ENCODE peak calls at places on chromosomes 5 and 9, in four cellular contexts. E is GM12891, G is GM12878, T is K562. K is an unnamed sample.

GRCh38 chr9:78821126-78821822 is 524.3 kb downstream of the PSAT1 start:
- DNase-seq in E (peak), G (no peak), T (peak), K (peak)

GRCh38 chr9:95783426-95783975 is 92.0 kb upstream of the ERCC6L2 start:
- DNase-seq in E (no peak), G (no peak), T (no peak), K (no peak)

GRCh38 chr9:35856206-35856605 is 14.0 kb downstream of the OR13J1 start:
- DNase-seq in E (no peak), G (no peak), T (no peak), K (no peak)

GRCh38 chr9:137396227-137396626 is 26.7 kb downstream of the EXD3 start:
- DNase-seq in E (no peak), G (no peak), T (no peak), K (no peak)

GRCh38 chr9:122346478-122347347 is 24.1 kb upstream of the PTGS1 start:
- DNase-seq in E (no peak), G (no peak), T (no peak), K (no peak)

GRCh38 chr9:20384642-20385041 is 237.7 kb downstream of the MLLT3 start:
- DNase-seq in E (no peak), G (no peak), T (no peak), K (no peak)

GRCh38 chr5:122019936-122020590 is 58.0 kb downstream of the LOX start:
- DNase-seq in E (no peak), G (no peak), T (no peak), K (no peak)

GRCh38 chr5:109191153-109191558 is 218.6 kb downstream of the PJA2 start:
- DNase-seq in E (no peak), G (no peak), T (peak), K (no peak)

GRCh38 chr5:118722165-118723020 is 266.0 kb downstream of the DTWD2 start:
- DNase-seq in E (no peak), G (peak), T (no peak), K (no peak)

GRCh38 chr5:74631088-74631960 is 9.2 kb downstream of the ENC1 start:
- DNase-seq in E (peak), G (peak), T (no peak), K (no peak)

GRCh38 chr5:173823721-173824567 is 64.2 kb upstream of the CPEB4 start:
- DNase-seq in E (no peak), G (no peak), T (no peak), K (no peak)

GRCh38 chr9:19146441-19146840 is 19.1 kb upstream of the PLIN2 start:
- DNase-seq in E (no peak), G (no peak), T (no peak), K (no peak)

GRCh38 chr5:112923148-112923917 is 1.3 kb upstream of the REEP5 start:
- DNase-seq in E (no peak), G (peak), T (no peak), K (peak)

GRCh38 chr9:34331191-34331590 is 1.8 kb downstream of the NUDT2 start:
- DNase-seq in E (no peak), G (no peak), T (no peak), K (no peak)

GRCh38 chr5:2200261-2200965 is 317.7 kb upstream of the IRX4 start:
- DNase-seq in E (no peak), G (no peak), T (no peak), K (no peak)

GRCh38 chr5:82045526-82046267 is 73.9 kb downstream of the ATG10 start:
- DNase-seq in E (no peak), G (no peak), T (no peak), K (no peak)

GRCh38 chr9:136403538-136403914 is 3.6 kb upstream of the SNAPC4 start:
- DNase-seq in E (peak), G (peak), T (no peak), K (no peak)

GRCh38 chr9:127968717-127969383 is 11.9 kb downstream of the EEIG1 start:
- DNase-seq in E (no peak), G (no peak), T (no peak), K (no peak)

GRCh38 chr5:34570721-34571379 is 85.3 kb upstream of the RAI14 start:
- DNase-seq in E (no peak), G (no peak), T (no peak), K (no peak)

GRCh38 chr5:96597441-96598020 is 64.6 kb upstream of the CAST start:
- DNase-seq in E (no peak), G (no peak), T (no peak), K (no peak)

GRCh38 chr9:116154976-116155699 is 1.5 kb downstream of the PAPPA start:
- DNase-seq in E (no peak), G (no peak), T (no peak), K (no peak)

GRCh38 chr5:140632366-140633080 is 452 bp downstream of the CD14 start:
- DNase-seq in E (peak), G (no peak), T (no peak), K (peak)

GRCh38 chr9:115232375-115232774 is 114.4 kb upstream of the TNC start:
- DNase-seq in E (no peak), G (no peak), T (no peak), K (no peak)

GRCh38 chr5:113330533-113331200 is 104.1 kb downstream of the TSSK1B start:
- DNase-seq in E (peak), G (no peak), T (peak), K (no peak)

GRCh38 chr5:118647587-118647986 is 340.8 kb downstream of the DTWD2 start:
- DNase-seq in E (no peak), G (no peak), T (no peak), K (no peak)

GRCh38 chr9:29969408-29969807 is 2396.1 kb upstream of the C9orf72 start:
- DNase-seq in E (no peak), G (no peak), T (no peak), K (no peak)

GRCh38 chr9:113349434-113350337 is at the start of gene BSPRY:
- DNase-seq in E (peak), G (no peak), T (no peak), K (no peak)

GRCh38 chr9:70600479-70600878 is 186.0 kb upstream of the KLF9 start:
- DNase-seq in E (no peak), G (no peak), T (no peak), K (no peak)

GRCh38 chr5:95743877-95744276 is 12.7 kb downstream of the RHOBTB3 start:
- DNase-seq in E (no peak), G (no peak), T (no peak), K (no peak)

GRCh38 chr9:109549386-109549785 is 51.3 kb upstream of the PTPN3 start:
- DNase-seq in E (no peak), G (no peak), T (no peak), K (no peak)

GRCh38 chr9:123513554-123513953 is 157.6 kb downstream of the CRB2 start:
- DNase-seq in E (no peak), G (no peak), T (no peak), K (no peak)

GRCh38 chr9:123509646-123510045 is 153.6 kb downstream of the CRB2 start:
- DNase-seq in E (no peak), G (no peak), T (no peak), K (no peak)

GRCh38 chr9:123511326-123511974 is 155.5 kb downstream of the CRB2 start:
- DNase-seq in E (no peak), G (no peak), T (no peak), K (no peak)

DNA sequence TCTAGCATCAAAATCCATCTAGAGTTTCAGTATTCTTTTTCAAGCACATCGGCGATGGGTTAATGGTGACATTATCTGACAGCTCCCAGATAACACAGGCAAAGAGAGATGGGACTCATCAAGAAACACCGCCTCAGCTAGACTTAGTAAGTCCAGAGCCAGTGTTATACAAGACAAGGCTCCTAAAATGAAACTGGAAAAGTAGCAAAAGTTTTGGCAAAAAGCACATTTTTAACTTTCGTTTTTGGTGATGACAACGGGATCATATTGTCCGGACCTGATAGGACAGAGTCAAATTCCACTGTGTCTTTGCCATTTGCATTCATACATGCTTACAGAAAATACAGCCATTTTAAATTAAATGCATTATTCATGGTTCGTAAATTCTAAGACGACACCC is 152.0 kb downstream of the CRB2 start:
- DNase-seq in E (no peak), G (no peak), T (no peak), K (no peak)
- TF ChIP-seq SPI1 in E (no peak), G (no peak), T (no peak), K (no peak)

DNA sequence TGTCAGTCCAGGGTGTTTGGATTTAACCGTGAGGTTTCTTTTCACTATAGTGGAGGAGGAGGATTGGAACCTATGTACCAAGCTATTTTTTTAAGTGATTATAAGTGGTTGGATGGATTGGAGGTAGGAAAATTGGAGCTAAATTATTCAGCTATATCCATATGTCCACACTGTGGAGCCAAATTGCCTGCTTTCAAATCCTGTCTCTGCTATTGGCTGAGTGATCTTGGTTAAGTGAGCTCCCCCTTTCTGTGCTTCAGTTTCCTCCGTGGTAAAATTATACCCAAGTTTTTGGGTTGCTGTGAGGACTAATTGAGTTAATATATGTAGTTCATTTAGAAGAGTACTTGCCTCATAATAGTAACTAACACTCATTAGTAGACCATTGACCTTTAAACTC is 2.5 kb downstream of the CENPP start:
- DNase-seq in E (no peak), G (no peak), T (peak), K (peak)
- TF ChIP-seq SPI1 in E (no peak), G (no peak), T (no peak), K (no peak)

DNA sequence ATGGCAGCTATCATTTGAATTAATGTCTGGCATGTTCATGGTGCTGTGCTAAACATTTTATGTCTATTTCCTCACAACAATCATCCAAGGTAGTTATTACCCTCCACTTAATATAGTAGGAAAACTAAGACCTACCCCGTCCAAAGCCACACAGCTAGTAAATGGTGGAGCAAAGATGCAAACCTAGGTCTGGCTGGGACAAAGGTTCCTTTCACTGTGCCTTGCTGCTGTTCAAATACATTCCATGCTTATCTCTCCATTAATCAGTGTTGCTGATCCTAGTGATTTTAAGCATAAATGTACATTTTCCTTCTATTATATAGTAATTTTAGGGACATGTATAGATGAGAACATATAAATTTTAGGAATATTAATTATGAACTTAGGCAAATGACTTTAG is 38.7 kb downstream of the CCDC125 start:
- DNase-seq in E (no peak), G (no peak), T (no peak), K (no peak)
- TF ChIP-seq SPI1 in E (no peak), G (no peak), T (no peak), K (no peak)

DNA sequence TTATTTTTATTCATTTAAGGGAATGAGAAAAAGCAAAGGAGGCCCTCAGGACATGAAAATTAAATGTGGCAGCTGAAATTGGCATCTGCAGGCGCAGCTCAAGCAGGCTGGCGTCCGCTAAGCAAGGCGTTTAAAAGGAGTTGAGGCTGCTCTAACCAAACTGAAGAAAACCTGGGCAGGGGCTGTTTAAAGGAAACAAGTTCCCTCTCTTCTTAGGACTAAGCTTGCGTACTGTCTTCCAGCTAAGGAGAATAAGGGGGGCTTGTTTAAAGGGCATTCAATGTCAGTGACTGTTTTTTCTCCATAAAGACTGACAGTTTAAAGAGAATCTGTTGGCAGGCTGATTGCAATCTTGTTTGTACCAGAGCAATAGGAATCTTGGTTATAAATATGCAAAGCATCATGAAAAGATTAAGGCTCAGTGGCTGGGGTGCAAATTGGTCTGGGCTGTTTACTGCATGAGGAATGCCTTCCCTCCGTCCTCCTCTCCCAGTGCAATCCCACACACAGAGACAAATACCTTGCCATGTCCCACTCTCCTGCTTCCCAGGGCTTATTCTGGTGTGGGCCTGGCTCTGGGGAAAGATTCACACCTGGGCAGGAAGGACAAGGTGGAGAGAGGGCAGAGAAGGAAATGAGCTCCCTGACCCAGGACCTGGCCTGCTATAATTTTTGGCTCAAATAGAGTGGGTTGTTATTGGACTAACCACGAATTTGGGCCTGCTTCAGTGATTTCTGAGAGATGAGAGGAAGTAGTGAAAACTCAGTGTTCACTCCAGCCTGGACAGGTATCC is 85.9 kb upstream of the LIFR start:
- DNase-seq in E (no peak), G (no peak), T (no peak), K (no peak)
- TF ChIP-seq SPI1 in E (no peak), G (no peak), T (no peak), K (no peak)

DNA sequence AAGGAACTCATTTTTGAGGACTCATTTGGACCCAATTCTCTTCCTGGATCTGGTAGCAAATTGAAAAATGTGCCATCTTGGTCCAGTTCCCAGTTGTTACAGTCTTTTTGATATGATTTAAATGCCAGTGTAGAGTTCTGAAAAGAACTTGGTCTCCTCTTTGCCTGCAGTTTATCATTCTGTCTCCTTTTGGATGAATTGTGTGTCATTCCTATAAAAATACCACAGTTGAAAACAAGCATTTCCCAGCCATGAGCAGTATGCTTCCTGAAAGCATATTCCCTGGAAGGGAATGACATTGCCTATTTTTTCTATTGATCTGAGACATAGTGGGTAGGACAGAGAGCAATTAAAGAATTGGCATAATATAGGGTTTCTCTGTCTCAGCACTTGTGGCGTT is 181.7 kb downstream of the NXNL2 start:
- DNase-seq in E (no peak), G (no peak), T (no peak), K (no peak)
- TF ChIP-seq SPI1 in E (no peak), G (no peak), T (no peak), K (no peak)

GRCh38 chr5:168291281-168291960 is at the start of gene WWC1:
- DNase-seq in E (peak), G (peak), T (no peak), K (no peak)
- TF ChIP-seq SPI1 in E (no peak), G (no peak), T (no peak), K (no peak)

GRCh38 chr9:37902804-37903580 is 935 bp downstream of the SLC25A51 start:
- DNase-seq in E (no peak), G (no peak), T (peak), K (no peak)
- TF ChIP-seq SPI1 in E (no peak), G (no peak), T (no peak), K (no peak)

GRCh38 chr9:90547896-90548295 is 94.7 kb downstream of the DIRAS2 start:
- DNase-seq in E (no peak), G (no peak), T (no peak), K (no peak)
- TF ChIP-seq SPI1 in E (no peak), G (no peak), T (no peak), K (no peak)